ENCODE peak calls at places on chromosome 4, in six cellular contexts. L is left ventricle myocardium inferior, A is osteoblast, Q is iPS DF 6.9, E is lower lobe of right lung, J is adrenal gland. F is an unnamed sample. For H3K4me1 and H3K9me3, the result is how much of the 10 kb centered on the place peaks cover.

GRCh38 chr4:171668403-171668802 is 144.8 kb upstream of the GALNTL6 start:
- DNase-seq in J (no peak), Q (no peak), E (no peak), A (no peak), L (no peak), F (no peak)

GRCh38 chr4:13248621-13249298 is 235.4 kb downstream of the RAB28 start:
- DNase-seq in E (no peak), A (no peak), L (no peak), Q (peak), J (no peak), F (no peak)

GRCh38 chr4:151911970-151912369 is 151.2 kb upstream of the GATB start:
- DNase-seq in J (no peak), Q (no peak), A (no peak), L (no peak), E (no peak), F (no peak)

GRCh38 chr4:125334936-125335335 is 20.2 kb downstream of the FAT4 start:
- DNase-seq in E (no peak), A (no peak), Q (no peak), L (no peak), J (no peak), F (no peak)

GRCh38 chr4:40185830-40186664 is 10.8 kb upstream of the RHOH start:
- DNase-seq in E (no peak), Q (no peak), L (no peak), J (no peak), A (peak), F (no peak)

GRCh38 chr4:183639291-183639690 is 19.7 kb downstream of the RWDD4 start:
- DNase-seq in A (no peak), E (no peak), L (no peak), Q (no peak), J (no peak), F (no peak)

GRCh38 chr4:76694056-76694455 is 203.9 kb downstream of the SOWAHB start:
- DNase-seq in A (no peak), J (no peak), Q (no peak), L (no peak), E (no peak), F (no peak)

GRCh38 chr4:139229534-139230039 is 50.4 kb downstream of the MGARP start:
- DNase-seq in E (no peak), J (no peak), A (no peak), L (no peak), Q (no peak), F (no peak)

GRCh38 chr4:37522996-37523395 is 163.2 kb downstream of the RELL1 start:
- DNase-seq in L (no peak), J (no peak), A (no peak), Q (no peak), E (no peak), F (no peak)

GRCh38 chr4:41145571-41146078 is 68.7 kb downstream of the APBB2 start:
- DNase-seq in J (no peak), E (no peak), Q (no peak), L (no peak), A (no peak), F (no peak)

GRCh38 chr4:76605099-76605563 is 170.1 kb downstream of the SHROOM3 start:
- DNase-seq in A (no peak), J (no peak), L (no peak), E (no peak), Q (no peak), F (no peak)

GRCh38 chr4:38131371-38132139 is 171.4 kb downstream of the PTTG2 start:
- DNase-seq in E (no peak), A (no peak), J (peak), Q (no peak), L (no peak), F (no peak)

GRCh38 chr4:5033266-5033945 is 14.1 kb upstream of the CYTL1 start:
- DNase-seq in Q (no peak), J (peak), L (peak), A (no peak), E (no peak), F (peak)

GRCh38 chr4:140448830-140449229 is 21.4 kb upstream of the CLGN start:
- DNase-seq in J (no peak), Q (no peak), L (no peak), A (no peak), E (no peak), F (no peak)

GRCh38 chr4:5812506-5813229 is 80.2 kb downstream of the CRMP1 start:
- DNase-seq in J (peak), A (peak), Q (no peak), L (no peak), E (no peak), F (no peak)

GRCh38 chr4:26509681-26510333 is 19.5 kb upstream of the CCKAR start:
- DNase-seq in J (no peak), E (no peak), L (no peak), A (no peak), Q (no peak), F (no peak)

GRCh38 chr4:85496146-85496849 is 21.3 kb downstream of the ARHGAP24 start:
- DNase-seq in J (no peak), A (no peak), L (no peak), E (no peak), Q (no peak), F (no peak)

GRCh38 chr4:7295917-7296660 is 103.8 kb downstream of the SORCS2 start:
- DNase-seq in E (no peak), Q (no peak), A (peak), J (peak), L (peak), F (peak)

GRCh38 chr4:20408596-20408995 is 156.9 kb downstream of the SLIT2 start:
- DNase-seq in L (no peak), E (no peak), J (peak), A (peak), Q (no peak), F (no peak)

GRCh38 chr4:138663883-138664282 is 351.7 kb upstream of the NOCT start:
- DNase-seq in L (no peak), A (no peak), Q (no peak), E (no peak), J (no peak), F (no peak)

GRCh38 chr4:149223659-149224058 is 592.0 kb downstream of the IQCM start:
- DNase-seq in A (no peak), L (no peak), J (no peak), Q (no peak), E (no peak), F (no peak)

GRCh38 chr4:170090667-170091052 is 904 bp upstream of the AADAT start:
- DNase-seq in E (no peak), A (peak), J (no peak), L (no peak), Q (no peak), F (no peak)

GRCh38 chr4:6337331-6337935 is 67.8 kb downstream of the WFS1 start:
- DNase-seq in L (no peak), J (no peak), A (no peak), Q (no peak), E (no peak), F (peak)

GRCh38 chr4:163701915-163702314 is 207.4 kb downstream of the TMA16 start:
- DNase-seq in E (no peak), A (no peak), Q (no peak), J (no peak), L (no peak), F (no peak)

GRCh38 chr4:156505341-156505955 is 466.2 kb downstream of the PDGFC start:
- DNase-seq in A (no peak), J (no peak), E (no peak), L (no peak), Q (no peak), F (no peak)

GRCh38 chr4:74433043-74433442 is 11.9 kb upstream of the AREG start:
- DNase-seq in J (no peak), L (no peak), A (peak), Q (no peak), E (no peak), F (no peak)

GRCh38 chr4:149645790-149646189 is 169.9 kb downstream of the IQCM start:
- DNase-seq in A (no peak), E (no peak), J (no peak), Q (peak), L (no peak), F (no peak)

GRCh38 chr4:83356899-83357661 is 22.4 kb upstream of the HPSE start:
- DNase-seq in Q (no peak), A (peak), L (no peak), J (no peak), E (no peak), F (no peak)

GRCh38 chr4:118313098-118313497 is 39.7 kb downstream of the PRSS12 start:
- DNase-seq in L (no peak), Q (no peak), A (no peak), J (no peak), E (no peak), F (no peak)

GRCh38 chr4:52588097-52588496 is 71.0 kb downstream of the USP46 start:
- DNase-seq in J (peak), A (no peak), E (no peak), Q (peak), L (peak), F (peak)

GRCh38 chr4:71974681-71975080 is 57.1 kb upstream of the NPFFR2 start:
- DNase-seq in E (no peak), A (no peak), L (no peak), Q (no peak), J (no peak), F (no peak)

GRCh38 chr4:183398298-183399129 is 45.9 kb upstream of the CDKN2AIP start:
- DNase-seq in L (peak), A (peak), Q (no peak), E (peak), J (peak), F (peak)

DNA sequence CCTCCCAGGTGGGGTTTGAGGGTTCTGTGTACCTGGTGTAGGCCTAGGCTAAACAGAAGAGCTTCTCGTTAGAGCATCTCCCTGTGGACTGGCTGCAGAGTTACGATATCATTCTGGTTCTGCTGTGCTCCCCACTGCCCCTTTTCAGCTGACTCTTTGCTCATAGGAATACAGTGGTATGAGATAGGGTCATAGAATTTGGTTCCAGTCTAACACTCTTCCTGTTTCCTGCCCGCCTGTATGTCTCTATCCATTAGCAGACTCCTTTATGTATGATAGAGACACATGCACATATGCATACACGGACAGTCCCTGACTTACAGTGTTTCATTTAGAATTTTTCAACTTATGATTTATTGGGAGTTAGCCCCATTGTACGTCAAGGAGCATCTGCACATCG is 15.3 kb downstream of the RNF4 start:
- DNase-seq in L (no peak), J (no peak), E (no peak), A (no peak), Q (no peak), F (no peak)
- H3K4me3 ChIP-seq in L (no peak), J (no peak), E (no peak), A (no peak), Q (no peak), F (no peak)

DNA sequence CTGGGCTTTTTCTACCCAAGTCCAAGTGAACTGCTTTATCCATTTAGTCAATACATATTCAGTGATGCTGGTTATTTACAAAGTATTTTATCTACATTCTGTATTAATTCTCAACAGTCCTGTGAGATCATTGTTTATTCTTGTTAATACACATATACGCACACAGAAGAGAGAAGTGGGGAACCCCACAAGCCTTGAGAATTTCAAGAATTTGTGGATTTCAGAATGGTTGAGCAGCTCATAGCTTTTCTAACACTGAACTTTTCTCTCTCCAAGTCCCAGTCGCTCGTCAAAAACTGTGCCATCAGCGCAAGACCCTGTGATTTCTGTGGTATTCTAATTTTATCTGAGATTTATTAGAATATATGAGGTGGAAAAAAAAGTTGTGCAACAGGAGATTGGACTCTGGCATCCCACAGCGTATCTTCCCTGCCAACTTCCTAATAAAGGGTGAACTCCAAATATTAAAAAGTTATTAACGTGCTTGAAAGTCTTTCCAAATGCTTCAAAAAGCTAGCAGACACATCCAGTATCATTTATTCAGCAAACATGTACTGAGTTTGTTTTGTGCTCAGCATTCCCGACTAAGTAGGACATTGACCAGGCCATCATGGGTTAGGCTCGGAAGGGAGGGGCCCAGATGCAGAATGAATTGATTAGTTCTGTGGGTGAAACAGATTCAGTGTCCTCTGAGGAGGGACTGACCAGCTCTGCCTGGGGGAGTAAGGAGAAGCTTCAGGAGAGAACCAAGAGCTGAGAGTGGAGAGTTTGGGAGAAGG is 165.6 kb downstream of the CBR4 start:
- DNase-seq in J (no peak), A (no peak), E (no peak), L (no peak), Q (no peak), F (no peak)
- H3K4me1 ChIP-seq in J (half or more), A (under half), E (under half), L (half or more), Q (under half), F (under half)

GRCh38 chr4:569958-570667 is 6.0 kb downstream of the TMEM271 start:
- DNase-seq in E (no peak), A (peak), J (no peak), L (no peak), Q (no peak), F (no peak)

GRCh38 chr4:573122-573892 is 2.8 kb downstream of the TMEM271 start:
- DNase-seq in A (peak), L (no peak), Q (no peak), E (no peak), J (no peak), F (no peak)

GRCh38 chr4:572594-572993 is 3.5 kb downstream of the TMEM271 start:
- DNase-seq in L (no peak), E (no peak), J (no peak), Q (no peak), A (peak), F (no peak)

GRCh38 chr4:570754-571153 is 5.3 kb downstream of the TMEM271 start:
- DNase-seq in J (no peak), E (no peak), A (no peak), L (no peak), Q (no peak), F (no peak)

DNA sequence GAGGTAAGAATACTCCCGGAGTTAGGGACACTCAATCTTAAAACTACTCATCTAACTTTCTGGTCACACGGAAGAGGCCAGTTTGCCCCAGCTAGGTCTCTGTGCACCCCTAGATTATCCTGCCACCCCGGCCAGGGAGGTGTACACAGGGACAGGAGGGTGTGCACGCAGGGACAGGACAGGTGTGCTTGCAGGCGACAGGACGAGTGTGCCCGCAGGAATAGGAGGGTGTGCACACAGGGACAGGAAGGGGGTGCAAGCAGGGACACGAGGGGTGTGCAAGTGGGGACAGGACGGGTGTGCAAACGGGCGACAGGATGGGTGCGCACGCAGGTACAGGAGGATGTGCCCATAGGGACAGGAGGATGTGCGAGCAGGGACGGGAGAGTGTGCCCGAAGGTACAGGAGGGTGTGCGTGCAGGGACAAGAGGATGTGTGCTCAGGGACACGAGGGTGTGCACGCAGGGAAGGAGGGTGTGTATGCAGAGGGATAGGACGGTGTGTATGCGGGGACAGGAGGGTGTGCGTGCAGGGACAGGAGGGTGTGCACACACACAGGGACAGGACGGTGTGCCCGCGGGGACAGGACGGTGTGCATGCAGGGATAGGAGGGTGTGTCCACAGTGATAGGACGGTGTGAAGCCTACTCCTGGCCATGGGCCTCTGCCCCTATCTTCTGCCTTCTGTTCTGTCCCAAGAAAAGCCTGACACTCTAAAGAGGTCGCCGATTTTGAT is 4.1 kb downstream of the TMEM271 start:
- DNase-seq in L (no peak), J (no peak), A (peak), E (no peak), Q (no peak), F (no peak)
- H3K9me3 ChIP-seq in L (under half), J (under half), A (under half), E (under half), Q (under half), F (under half)

GRCh38 chr4:185254434-185254833 is 45.0 kb downstream of the SNX25 start:
- DNase-seq in L (no peak), A (no peak), J (no peak), E (no peak), Q (no peak), F (no peak)

GRCh38 chr4:185256444-185256843 is 47.0 kb downstream of the SNX25 start:
- DNase-seq in Q (no peak), J (no peak), L (no peak), E (no peak), A (no peak), F (no peak)

GRCh38 chr4:185257086-185257485 is 47.7 kb downstream of the SNX25 start:
- DNase-seq in E (no peak), J (no peak), A (no peak), L (no peak), Q (no peak), F (no peak)

GRCh38 chr4:185257694-185258093 is 48.3 kb downstream of the SNX25 start:
- DNase-seq in E (no peak), J (no peak), A (no peak), Q (no peak), L (no peak), F (no peak)

GRCh38 chr4:185255868-185256267 is 46.5 kb downstream of the SNX25 start:
- DNase-seq in L (no peak), J (no peak), E (no peak), A (no peak), Q (no peak), F (no peak)
- H3K4me3 ChIP-seq in L (no peak), J (no peak), E (no peak), A (no peak), Q (no peak), F (peak)

DNA sequence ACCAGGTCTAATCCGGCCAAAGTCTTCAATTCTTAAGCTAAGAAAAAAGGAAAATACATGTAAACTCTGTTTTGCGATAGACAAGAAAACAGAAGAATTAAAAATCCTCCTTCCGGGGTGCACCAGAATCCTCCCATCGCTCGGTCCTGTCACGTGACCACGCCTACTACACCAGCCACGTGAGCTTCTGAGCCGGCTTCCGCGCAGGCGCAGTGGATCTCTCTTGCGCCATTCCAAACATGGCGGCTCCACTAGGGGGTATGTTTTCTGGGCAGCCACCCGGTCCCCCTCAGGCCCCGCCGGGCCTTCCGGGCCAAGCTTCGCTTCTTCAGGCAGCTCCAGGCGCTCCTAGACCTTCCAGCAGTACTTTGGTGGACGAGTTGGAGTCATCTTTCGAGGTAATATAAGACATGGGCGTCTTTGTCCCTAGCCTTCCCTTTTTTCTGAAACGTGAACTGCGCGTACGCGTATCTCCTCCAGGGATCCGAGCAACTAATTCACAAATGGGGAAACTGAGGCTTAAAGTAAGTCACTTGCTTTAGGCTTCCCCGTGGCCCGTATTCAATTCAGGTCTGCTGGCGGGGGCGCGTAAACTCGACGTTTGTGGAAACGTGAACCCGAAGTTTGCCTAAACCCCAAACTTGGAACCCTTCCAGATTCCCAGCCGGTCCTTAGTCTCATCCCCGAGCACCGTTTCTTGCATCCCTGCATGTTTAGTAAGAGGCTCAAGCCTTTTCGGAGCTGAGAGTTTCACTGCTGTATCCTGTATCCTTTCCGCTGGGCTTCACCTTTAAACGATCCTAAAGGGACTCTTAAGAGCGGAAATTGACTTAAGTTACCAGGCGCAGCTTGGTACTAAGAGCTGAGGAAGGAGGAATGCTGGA is at the start of gene MED28:
- DNase-seq in L (peak), Q (peak), E (peak), A (peak), J (peak), F (peak)
- H3K4me1 ChIP-seq in L (half or more), Q (under half), E (under half), A (under half), J (under half), F (under half)

DNA sequence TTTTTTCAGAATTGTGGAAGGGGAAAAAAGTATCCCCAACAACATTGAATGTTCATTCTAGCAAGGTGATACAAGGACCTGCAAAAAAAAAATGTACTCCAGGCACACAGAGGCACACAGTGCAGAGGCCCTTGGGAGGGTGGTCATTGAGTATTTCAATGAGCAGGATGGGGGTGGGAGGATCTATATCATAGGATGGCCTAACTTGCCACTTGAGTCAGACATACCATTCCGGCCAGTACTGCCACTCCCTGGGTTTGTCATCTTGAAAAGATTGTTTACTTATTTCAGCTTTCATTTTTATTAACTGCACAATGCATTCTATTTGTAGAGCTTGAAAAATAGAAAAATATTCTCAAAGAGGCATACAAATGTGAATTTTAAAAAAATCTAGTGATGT is 18.7 kb downstream of the ZNF595 start:
- DNase-seq in J (no peak), A (no peak), E (no peak), Q (no peak), L (no peak), F (no peak)
- H3K9me3 ChIP-seq in J (under half), A (under half), E (half or more), Q (under half), L (half or more), F (under half)

F was measured in right cardiac atrium.